ENCODE peak calls at places on chromosomes 11 and 22, in seven cellular contexts. D is foreskin fibroblast, I is endodermal cell, H is bronchial epithelial cell, A is GM12864, O is adipocyte, T is cardiac fibroblast. Y is an unnamed sample.

GRCh38 chr22:23837911-23838685 is 708 bp downstream of the DERL3 start:
- DNase-seq in I (peak; percentile 60), O (no peak), T (no peak), H (no peak), D (no peak), A (no peak), Y (no peak)

GRCh38 chr11:109914038-109914437 is 179.2 kb upstream of the ZC3H12C start:
- DNase-seq in A (no peak), I (no peak), T (no peak), D (no peak), O (no peak), H (peak; percentile 86), Y (no peak)

GRCh38 chr22:35900483-35901168 is 128.0 kb downstream of the RBFOX2 start:
- DNase-seq in D (peak; percentile 45), T (peak; percentile 69), A (no peak), H (peak; percentile 86), I (peak; percentile 68), O (peak; percentile 53), Y (peak; percentile 54)

GRCh38 chr11:15826826-15827225 is 529.5 kb downstream of the SOX6 start:
- DNase-seq in D (peak; percentile 22), T (peak; percentile 33), H (peak; percentile 18), A (no peak), I (peak; percentile 96), O (peak; percentile 35), Y (peak; percentile 52)

GRCh38 chr11:99565333-99565732 is 544.6 kb downstream of the CNTN5 start:
- DNase-seq in T (no peak), D (no peak), A (no peak), I (no peak), O (no peak), H (no peak), Y (no peak)

GRCh38 chr11:73958521-73959141 is 7.8 kb downstream of the DNAJB13 start:
- DNase-seq in H (no peak), A (no peak), O (no peak), I (peak; percentile 53), D (no peak), T (no peak), Y (no peak)

GRCh38 chr22:43057641-43058040 is 31.6 kb downstream of the TTLL1 start:
- DNase-seq in A (no peak), T (no peak), D (no peak), I (no peak), H (no peak), O (no peak), Y (no peak)

GRCh38 chr11:102360681-102361080 is 13.7 kb downstream of the BIRC2 start:
- DNase-seq in H (no peak), I (no peak), D (no peak), T (no peak), O (no peak), A (no peak), Y (no peak)

GRCh38 chr11:95764267-95764898 is 25.2 kb downstream of the FAM76B start:
- DNase-seq in T (peak; percentile 76), H (peak; percentile 51), I (no peak), D (peak; percentile 71), A (no peak), O (peak; percentile 89), Y (peak; percentile 77)

GRCh38 chr11:107583629-107584195 is 7.2 kb upstream of the ELMOD1 start:
- DNase-seq in A (no peak), I (no peak), O (no peak), T (peak; percentile 48), D (peak; percentile 78), H (peak; percentile 78), Y (no peak)

GRCh38 chr22:21849489-21849888 is 18.0 kb downstream of the MAPK1 start:
- DNase-seq in A (no peak), O (no peak), I (no peak), D (no peak), T (no peak), H (no peak), Y (no peak)

GRCh38 chr11:7759010-7759409 is 37.7 kb downstream of the OR5P2 start:
- DNase-seq in O (no peak), H (no peak), A (peak; percentile 34), I (no peak), T (peak; percentile 3), D (no peak), Y (no peak)

GRCh38 chr22:37427128-37427710 is at the start of gene ELFN2:
- DNase-seq in D (peak; percentile 56), O (peak; percentile 57), T (no peak), H (no peak), A (no peak), I (peak; percentile 72), Y (no peak)

GRCh38 chr11:69787457-69787856 is 12.3 kb upstream of the FGF4 start:
- DNase-seq in O (no peak), A (no peak), D (no peak), I (peak; percentile 62), T (no peak), H (no peak), Y (no peak)

GRCh38 chr11:29914203-29914930 is 102.5 kb downstream of the KCNA4 start:
- DNase-seq in T (peak; percentile 39), O (no peak), I (no peak), D (no peak), H (peak; percentile 86), A (no peak), Y (peak; percentile 67)

GRCh38 chr11:77193915-77194830 is 66.1 kb downstream of the MYO7A start:
- DNase-seq in T (no peak), D (no peak), A (no peak), H (no peak), O (no peak), I (no peak), Y (no peak)

GRCh38 chr22:19971276-19972124 is 29.9 kb upstream of the TXNRD2 start:
- DNase-seq in D (no peak), T (no peak), H (no peak), A (no peak), O (no peak), I (no peak), Y (no peak)

GRCh38 chr22:49018601-49019000 is 809.1 kb downstream of the BRD1 start:
- DNase-seq in D (no peak), T (no peak), I (peak; percentile 33), H (no peak), O (no peak), A (no peak), Y (no peak)

GRCh38 chr11:19889531-19889930 is 176.9 kb downstream of the NAV2 start:
- DNase-seq in T (no peak), I (no peak), A (no peak), D (no peak), O (no peak), H (no peak), Y (no peak)

GRCh38 chr22:27879923-27880322 is 39.1 kb downstream of the PITPNB start:
- DNase-seq in I (peak; percentile 69), O (peak; percentile 73), T (peak; percentile 68), A (no peak), H (peak; percentile 37), D (peak; percentile 56), Y (peak; percentile 65)

GRCh38 chr11:58927393-58928081 is 11.8 kb upstream of the GLYATL1 start:
- DNase-seq in A (no peak), H (no peak), T (no peak), O (peak; percentile 56), D (peak; percentile 43), I (peak; percentile 98), Y (peak; percentile 31)

DNA sequence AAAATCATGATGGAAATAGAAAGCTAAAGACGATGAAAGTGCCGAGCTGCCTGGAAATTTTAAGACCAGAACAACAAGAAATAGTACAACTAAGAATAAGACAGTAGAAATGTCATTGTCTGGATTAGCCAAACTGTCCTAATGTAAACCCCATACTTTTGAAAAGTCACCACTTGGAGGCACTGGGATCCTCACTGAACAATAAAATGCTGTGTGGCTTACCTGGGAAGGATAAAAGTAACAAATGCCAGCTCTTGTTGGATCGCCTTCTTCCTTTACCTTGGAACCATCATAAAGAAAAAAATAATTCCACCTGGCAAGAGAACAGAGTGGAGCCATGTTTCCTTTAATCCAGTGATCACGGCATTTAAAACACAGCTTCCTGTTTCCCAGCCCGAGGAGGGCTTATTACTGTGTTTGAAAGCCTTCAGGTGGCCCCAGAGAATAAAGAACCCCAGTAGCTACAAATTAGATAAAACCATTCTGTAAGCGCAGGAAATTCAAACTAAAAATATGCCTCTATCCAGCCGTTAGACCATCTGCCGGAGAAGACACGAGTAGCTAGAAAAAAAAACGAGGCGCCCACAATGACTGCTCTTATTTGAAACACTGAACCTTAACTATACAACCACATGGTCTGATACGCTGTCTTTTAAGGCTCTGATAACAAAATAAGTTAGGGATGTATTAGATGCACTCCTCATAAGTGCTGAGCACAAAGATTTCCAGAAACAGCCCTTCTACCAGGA is 4.4 kb downstream of the HPS4 start:
- DNase-seq in D (no peak), A (no peak), T (no peak), H (no peak), I (no peak), O (no peak), Y (no peak)
- H3K4me3 ChIP-seq in D (no peak overlapping the region), A (peak overlapping the region; percentile 55), T (no peak overlapping the region), H (peak overlapping the region; percentile 24), I (peak overlapping the region; percentile 35), O (no peak overlapping the region), Y (peak overlapping the region; percentile 19)

GRCh38 chr11:44564198-44564597 is 1.3 kb upstream of the CD82 start:
- DNase-seq in H (peak; percentile 64), T (peak; percentile 38), A (no peak), I (no peak), D (no peak), O (no peak), Y (no peak)
- H3K4me3 ChIP-seq in H (no peak overlapping the region), T (no peak overlapping the region), A (no peak overlapping the region), I (no peak overlapping the region), D (peak overlapping the region; percentile 50), O (peak overlapping the region; percentile 74), Y (no peak overlapping the region)

GRCh38 chr11:57776101-57776511 is 14.5 kb downstream of the CTNND1 start:
- DNase-seq in A (no peak), D (peak; percentile 35), I (peak; percentile 76), H (no peak), O (peak; percentile 53), T (peak; percentile 48), Y (peak; percentile 67)
- H3K4me3 ChIP-seq in A (no peak overlapping the region), D (no peak overlapping the region), I (peak overlapping the region; percentile 68), H (no peak overlapping the region), O (peak overlapping the region; percentile 39), T (no peak overlapping the region), Y (peak overlapping the region; percentile 36)

GRCh38 chr22:33785283-33785991 is 134.8 kb downstream of the LARGE1 start:
- DNase-seq in H (peak; percentile 93), D (no peak), T (peak; percentile 85), A (no peak), O (peak; percentile 66), I (no peak), Y (peak; percentile 61)

GRCh38 chr22:33792837-33793236 is 127.4 kb downstream of the LARGE1 start:
- DNase-seq in A (no peak), H (no peak), T (no peak), I (no peak), D (no peak), O (no peak), Y (no peak)

GRCh38 chr22:33787645-33788456 is 132.4 kb downstream of the LARGE1 start:
- DNase-seq in D (no peak), H (no peak), T (no peak), I (no peak), O (no peak), A (peak; percentile 61), Y (no peak)

GRCh38 chr22:33789690-33790253 is 130.5 kb downstream of the LARGE1 start:
- DNase-seq in D (no peak), T (no peak), H (no peak), I (no peak), A (peak; percentile 47), O (no peak), Y (no peak)

DNA sequence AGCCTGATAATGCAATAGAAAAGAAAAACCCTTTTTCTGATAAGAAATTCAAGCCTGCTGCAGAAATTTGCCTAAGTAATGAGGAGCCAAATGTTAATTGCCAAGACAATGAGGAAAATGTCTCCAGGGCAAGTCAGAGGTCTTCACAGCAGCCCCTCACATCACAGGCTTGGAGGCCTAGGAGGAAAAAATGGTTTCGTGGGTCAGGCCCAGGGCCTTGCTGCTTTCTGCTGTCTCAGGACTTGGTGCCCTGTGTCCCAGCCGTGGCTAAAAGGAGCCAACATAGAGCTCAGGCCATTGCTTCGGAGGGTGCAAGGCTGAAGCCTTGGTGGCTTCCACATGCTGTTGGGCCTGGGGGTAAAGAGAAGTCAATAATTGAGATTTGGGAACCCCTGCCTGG is 131.3 kb downstream of the LARGE1 start:
- DNase-seq in O (no peak), T (no peak), D (no peak), I (no peak), A (no peak), H (no peak), Y (no peak)
- H3K4me3 ChIP-seq in O (no peak overlapping the region), T (no peak overlapping the region), D (no peak overlapping the region), I (peak overlapping the region; percentile 1), A (no peak overlapping the region), H (no peak overlapping the region), Y (no peak overlapping the region)